ENCODE peak calls at places on chromosomes 5 and 9, in five cellular contexts. D is uterus, L is prostate gland, Y is ovary, T is sigmoid colon. F is an unnamed sample. For H3K36me3, the result is how much of the 10 kb centered on the place peaks cover.

GRCh38 chr9:70435948-70436347 is 21.5 kb upstream of the KLF9 start:
- DNase-seq in Y (no peak), T (no peak), D (no peak), L (no peak), F (no peak)

GRCh38 chr5:81830602-81831001 is 79.7 kb upstream of the SSBP2 start:
- DNase-seq in L (no peak), Y (no peak), T (no peak), D (no peak), F (no peak)

GRCh38 chr9:124477211-124478013 is 27.2 kb downstream of the ADGRD2 start:
- DNase-seq in L (no peak), T (no peak), D (no peak), Y (no peak), F (no peak)

GRCh38 chr9:87324613-87325194 is 173.0 kb upstream of the DAPK1 start:
- DNase-seq in Y (no peak), T (no peak), L (peak), D (no peak), F (no peak)

GRCh38 chr5:76716456-76717157 is 681 bp downstream of the F2R start:
- DNase-seq in L (no peak), T (no peak), Y (no peak), D (no peak), F (no peak)

GRCh38 chr5:98935206-98935605 is 6.4 kb upstream of the CHD1 start:
- DNase-seq in Y (no peak), L (no peak), D (no peak), T (no peak), F (no peak)

GRCh38 chr5:35640623-35641022 is 23.0 kb downstream of the SPEF2 start:
- DNase-seq in L (no peak), D (no peak), Y (no peak), T (no peak), F (no peak)

GRCh38 chr5:140628711-140629110 is 4.3 kb downstream of the CD14 start:
- DNase-seq in Y (no peak), D (no peak), L (no peak), T (no peak), F (no peak)

GRCh38 chr5:76402251-76402879 is 720 bp upstream of the IQGAP2 start:
- DNase-seq in D (no peak), L (peak), Y (peak), T (no peak), F (peak)

GRCh38 chr5:132746592-132747063 is 598 bp upstream of the CCNI2 start:
- DNase-seq in T (no peak), D (no peak), Y (no peak), L (peak), F (no peak)

GRCh38 chr5:5126444-5126843 is 13.7 kb upstream of the ADAMTS16 start:
- DNase-seq in L (no peak), Y (peak), D (no peak), T (no peak), F (no peak)

DNA sequence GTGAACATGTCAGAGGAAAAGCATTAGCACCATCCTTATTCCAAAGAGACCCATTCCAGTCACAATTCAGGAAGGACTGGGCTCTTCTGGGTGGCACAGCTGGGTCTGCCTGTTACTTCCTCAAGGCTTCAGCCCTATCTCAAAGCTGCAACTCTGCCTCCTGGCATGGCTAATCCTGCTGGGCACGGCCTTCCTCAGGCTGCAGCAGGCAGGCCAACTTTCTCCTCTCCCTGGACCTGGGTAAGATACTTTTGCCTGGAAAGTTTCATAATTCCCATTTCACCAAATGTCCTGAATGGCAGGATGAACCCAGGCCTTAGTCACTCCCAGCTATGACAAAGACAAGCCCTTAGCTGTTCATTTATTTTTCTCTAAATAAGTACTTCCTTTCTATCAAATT is 50.1 kb downstream of the MACROH2A1 start:
- DNase-seq in Y (no peak), D (no peak), T (no peak), L (no peak), F (no peak)
- H3K36me3 ChIP-seq in Y (under half), D (under half), T (under half), L (under half), F (under half)

GRCh38 chr5:111171-111570 is 19.2 kb downstream of the PLEKHG4B start:
- DNase-seq in D (no peak), T (no peak), Y (no peak), L (no peak), F (no peak)
- TF ChIP-seq POLR2A in D (no peak), T (no peak), Y (no peak), L (no peak), F (no peak)

GRCh38 chr5:78550891-78551290 is 97.7 kb downstream of the LHFPL2 start:
- DNase-seq in Y (no peak), D (no peak), T (no peak), L (no peak), F (no peak)
- TF ChIP-seq CTCF in Y (no peak), D (no peak), T (no peak), L (no peak), F (no peak)

DNA sequence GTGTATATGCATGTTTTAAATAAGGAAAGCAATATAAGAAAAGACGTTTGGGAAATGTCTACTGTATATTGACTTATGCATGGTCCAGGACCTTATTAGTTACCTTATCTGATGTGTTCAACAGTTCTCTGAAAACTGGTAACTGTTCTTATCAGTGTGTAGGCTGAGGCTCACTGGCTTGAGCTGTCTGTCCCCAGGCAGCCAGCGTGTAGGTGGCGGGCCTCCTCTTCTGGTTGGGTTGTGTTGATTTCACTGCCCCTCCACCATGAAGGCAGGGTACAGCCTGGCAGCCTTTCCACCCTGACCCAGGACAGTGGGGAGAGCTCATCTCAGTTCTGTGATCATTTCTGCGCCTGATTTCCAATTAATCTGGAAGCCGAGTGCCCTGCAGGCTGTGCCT is 38.7 kb upstream of the SEMA4D start:
- DNase-seq in T (no peak), L (no peak), D (no peak), Y (no peak), F (no peak)
- H3K36me3 ChIP-seq in T (under half), L (under half), D (under half), Y (under half), F (under half)

GRCh38 chr9:37508834-37509206 is 23.1 kb downstream of the POLR1E start:
- DNase-seq in T (no peak), D (no peak), L (no peak), Y (no peak), F (no peak)
- TF ChIP-seq POLR2A in T (no peak), D (no peak), L (no peak), Y (no peak), F (no peak)

DNA sequence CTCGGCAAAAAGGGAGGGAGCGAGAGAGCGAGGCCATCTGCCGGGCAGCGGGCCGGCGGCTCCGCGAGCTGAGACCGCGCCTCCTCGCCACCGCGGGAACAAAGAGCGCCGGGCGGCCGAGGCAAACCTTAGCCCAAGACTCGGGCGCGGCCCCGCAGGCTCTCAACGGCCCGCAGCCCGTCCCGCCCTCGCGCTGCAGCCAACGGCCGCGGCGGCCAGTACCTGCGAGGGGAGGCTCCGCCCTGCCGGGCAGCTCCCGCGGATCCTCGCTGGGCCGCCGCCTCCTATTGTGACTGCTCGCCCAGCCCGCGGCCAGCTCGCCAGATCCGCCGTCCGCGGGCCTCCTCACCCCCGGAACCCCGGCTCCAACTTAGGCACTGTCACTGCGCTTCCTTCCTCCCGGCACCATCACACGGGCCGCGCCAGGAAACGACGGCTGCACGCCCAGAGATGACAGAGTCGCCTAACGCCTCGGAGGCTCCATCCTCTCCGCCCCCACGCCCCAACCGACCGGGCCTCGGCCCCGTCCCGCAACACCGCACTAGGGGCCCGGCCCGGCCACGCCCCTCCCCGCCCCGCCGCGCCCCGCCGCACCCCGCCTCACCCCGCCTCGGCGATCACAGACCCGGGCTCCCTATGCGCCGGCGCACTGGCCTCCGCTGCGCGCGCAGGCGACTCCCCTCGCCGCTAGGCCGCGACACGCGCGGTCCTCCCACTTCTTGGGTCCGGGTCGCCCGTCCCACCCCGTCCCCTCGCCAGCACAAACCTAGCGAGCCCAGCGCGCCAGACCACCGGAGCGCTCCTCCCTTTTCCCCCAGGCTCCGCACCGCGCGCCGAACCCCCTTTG is 486 bp upstream of the RNF38 start:
- DNase-seq in L (peak), T (peak), D (peak), Y (peak), F (peak)
- TF ChIP-seq CTCF in L (peak), T (no peak), D (peak), Y (no peak), F (no peak)

GRCh38 chr9:130104413-130105193 is 50.9 kb downstream of the GPR107 start:
- DNase-seq in L (no peak), D (no peak), Y (no peak), T (no peak), F (peak)

GRCh38 chr9:130095872-130096271 is 42.2 kb downstream of the GPR107 start:
- DNase-seq in T (peak), L (no peak), Y (no peak), D (no peak), F (no peak)

GRCh38 chr9:130101963-130102362 is 48.3 kb downstream of the GPR107 start:
- DNase-seq in T (peak), Y (no peak), D (no peak), L (no peak), F (no peak)

GRCh38 chr9:130100681-130101080 is 47.0 kb downstream of the GPR107 start:
- DNase-seq in L (no peak), T (peak), D (no peak), Y (no peak), F (no peak)
- H3K36me3 ChIP-seq in L (under half), T (under half), D (under half), Y (under half), F (half or more)

GRCh38 chr5:141839015-141839513 is 39.1 kb downstream of the PCDH1 start:
- DNase-seq in L (no peak), Y (no peak), D (no peak), T (no peak), F (no peak)

GRCh38 chr5:141841376-141841775 is 36.8 kb downstream of the PCDH1 start:
- DNase-seq in D (no peak), T (no peak), Y (no peak), L (peak), F (no peak)

GRCh38 chr5:141840826-141841360 is 37.3 kb downstream of the PCDH1 start:
- DNase-seq in Y (no peak), L (no peak), T (no peak), D (no peak), F (no peak)

GRCh38 chr5:141841781-141842180 is 36.4 kb downstream of the PCDH1 start:
- DNase-seq in Y (no peak), T (no peak), L (peak), D (no peak), F (no peak)

GRCh38 chr5:141840295-141840812 is 37.9 kb downstream of the PCDH1 start:
- DNase-seq in D (no peak), L (no peak), Y (no peak), T (no peak), F (no peak)
- TF ChIP-seq POLR2A in D (no peak), L (no peak), Y (no peak), T (peak), F (no peak)

DNA sequence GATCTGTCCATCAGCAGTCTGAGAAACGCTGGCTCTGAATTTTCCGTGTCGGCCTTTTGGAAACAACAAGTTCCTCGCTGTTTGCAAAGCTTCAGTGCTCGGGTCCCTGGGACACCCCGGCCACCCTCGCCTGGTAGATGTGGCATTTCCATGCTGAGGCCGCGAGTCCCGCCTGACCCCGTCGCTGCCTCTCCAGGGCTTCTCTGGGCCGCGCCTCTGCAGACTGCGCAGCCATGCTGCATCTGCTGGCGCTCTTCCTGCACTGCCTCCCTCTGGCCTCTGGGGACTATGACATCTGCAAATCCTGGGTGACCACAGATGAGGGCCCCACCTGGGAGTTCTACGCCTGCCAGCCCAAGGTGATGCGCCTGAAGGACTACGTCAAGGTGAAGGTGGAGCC is 4.7 kb downstream of the NTNG2 start:
- DNase-seq in Y (no peak), T (no peak), D (no peak), L (no peak), F (no peak)
- TF ChIP-seq CTCF in Y (no peak), T (no peak), D (no peak), L (peak), F (no peak)

GRCh38 chr9:12230708-12231107 is 462.5 kb upstream of the TYRP1 start:
- DNase-seq in L (no peak), Y (no peak), T (no peak), D (no peak), F (no peak)
- H3K36me3 ChIP-seq in L (under half), Y (under half), T (under half), D (under half), F (under half)